ENCODE peak calls at places on chromosomes 16 and 17, in five cellular contexts. R, K, Y, D and O are unnamed samples.

GRCh38 chr16:67910162-67910561 is 17.1 kb downstream of the PSKH1 start:
- ATAC-seq in R (no peak), K (no peak), Y (no peak), D (no peak), O (no peak)

GRCh38 chr16:23469814-23470213 is 16.8 kb upstream of the COG7 start:
- ATAC-seq in R (peak; percentile 72), K (peak; percentile 68), Y (peak; percentile 95), D (no peak), O (no peak)

GRCh38 chr16:2422123-2422867 is 7.0 kb upstream of the CCNF start:
- ATAC-seq in R (no peak), K (peak; percentile 20), Y (no peak), D (no peak), O (no peak)

GRCh38 chr17:49573510-49574282 is 2.0 kb upstream of the NXPH3 start:
- ATAC-seq in R (no peak), K (no peak), Y (no peak), D (no peak), O (no peak)

GRCh38 chr16:29025218-29025617 is 40.4 kb downstream of the LAT start:
- ATAC-seq in R (no peak), K (no peak), Y (no peak), D (no peak), O (no peak)

GRCh38 chr17:82492647-82493516 is 26.6 kb upstream of the FOXK2 start:
- ATAC-seq in R (no peak), K (no peak), Y (no peak), D (no peak), O (no peak)

GRCh38 chr17:7557825-7558543 is 566 bp upstream of the TNFSF13 start:
- ATAC-seq in R (peak; percentile 46), K (no peak), Y (no peak), D (peak; percentile 55), O (peak; percentile 75)

GRCh38 chr16:1913327-1914083 is 4.7 kb downstream of the HS3ST6 start:
- ATAC-seq in R (no peak), K (no peak), Y (peak; percentile 54), D (no peak), O (no peak)

GRCh38 chr17:18920911-18921441 is 31.0 kb upstream of the SLC5A10 start:
- ATAC-seq in R (no peak), K (no peak), Y (peak; percentile 52), D (no peak), O (no peak)

GRCh38 chr17:74759243-74759801 is 10.9 kb downstream of the NHERF1 start:
- ATAC-seq in R (no peak), K (peak; percentile 6), Y (peak; percentile 1), D (no peak), O (no peak)

GRCh38 chr17:339193-340061 is 13.2 kb downstream of the RPH3AL start:
- ATAC-seq in R (no peak), K (no peak), Y (no peak), D (no peak), O (no peak)

GRCh38 chr16:75780669-75781068 is 54.4 kb upstream of the CPHXL start:
- ATAC-seq in R (no peak), K (no peak), Y (no peak), D (no peak), O (no peak)

GRCh38 chr17:81335388-81336157 is 40.5 kb upstream of the SLC38A10 start:
- ATAC-seq in R (peak; percentile 59), K (no peak), Y (peak; percentile 49), D (no peak), O (no peak)

GRCh38 chr17:40065771-40066510 is 3.2 kb downstream of the THRA start:
- ATAC-seq in R (no peak), K (no peak), Y (no peak), D (no peak), O (no peak)
- H3K4me3 ChIP-seq in R (peak overlapping the region; percentile 94), K (peak overlapping the region; percentile 98), Y (no peak overlapping the region), D (peak overlapping the region; percentile 100), O (peak overlapping the region; percentile 98)

GRCh38 chr17:56681561-56682266 is 88.2 kb downstream of the NOG start:
- ATAC-seq in R (no peak), K (no peak), Y (peak; percentile 64), D (peak; percentile 31), O (no peak)
- TF ChIP-seq POLR2A in R (no peak), K (no peak), Y (no peak), D (no peak), O (no peak)

GRCh38 chr16:31182391-31182790 is 2.5 kb downstream of the FUS start:
- ATAC-seq in R (no peak), K (no peak), Y (no peak), D (no peak), O (no peak)
- H3K4me3 ChIP-seq in R (peak overlapping the region; percentile 84), K (peak overlapping the region; percentile 68), Y (peak overlapping the region; percentile 90), D (peak overlapping the region; percentile 60), O (no peak overlapping the region)

GRCh38 chr17:6314311-6314710 is 120.6 kb downstream of the AIPL1 start:
- ATAC-seq in R (no peak), K (no peak), Y (no peak), D (no peak), O (no peak)
- TF ChIP-seq POLR2A in R (no peak), K (no peak), Y (no peak), D (no peak), O (no peak)

GRCh38 chr17:29133146-29133713 is 47.0 kb downstream of the MYO18A start:
- ATAC-seq in R (peak; percentile 87), K (peak; percentile 74), Y (peak; percentile 92), D (peak; percentile 96), O (peak; percentile 76)
- H3K4me3 ChIP-seq in R (peak overlapping the region; percentile 45), K (no peak overlapping the region), Y (peak overlapping the region; percentile 47), D (no peak overlapping the region), O (no peak overlapping the region)

DNA sequence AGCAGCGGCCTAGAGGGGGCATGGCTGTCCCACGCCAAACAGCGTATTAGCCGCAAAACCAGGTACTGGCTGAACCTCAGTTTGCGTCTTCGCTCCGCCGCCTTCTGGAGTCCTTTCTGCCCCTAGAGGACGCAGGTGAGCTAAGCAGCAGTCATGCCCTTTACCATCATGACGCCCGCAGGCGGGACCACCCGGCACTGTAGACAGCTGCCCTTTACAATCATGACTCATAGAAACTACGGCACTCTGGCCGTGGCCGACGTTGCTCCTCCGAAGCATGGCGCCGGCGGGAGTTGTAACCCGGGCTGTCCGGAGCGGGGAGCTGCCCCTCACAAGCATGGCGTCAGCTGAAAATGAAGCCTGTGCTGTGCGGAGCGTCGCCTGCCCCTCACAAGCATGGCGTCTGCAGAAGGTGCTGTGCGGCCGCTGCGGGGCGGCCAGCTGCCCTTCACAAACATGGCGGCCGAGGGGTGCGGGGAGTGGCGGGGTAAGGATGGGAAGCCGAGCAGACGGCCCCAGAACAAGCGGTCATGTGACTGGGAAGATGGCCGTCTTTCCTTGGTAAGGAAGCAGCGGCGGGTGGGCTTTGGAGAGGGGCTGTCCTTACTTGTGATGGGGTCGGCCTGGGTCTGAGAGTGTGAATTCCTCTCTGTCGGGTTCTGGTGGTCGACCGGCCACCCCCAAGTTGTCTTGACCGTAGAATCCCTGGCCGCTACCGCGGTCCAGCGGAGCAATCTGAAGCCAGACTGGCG is at the start of gene VPS35L:
- ATAC-seq in R (peak; percentile 98), K (peak; percentile 97), Y (peak; percentile 89), D (peak; percentile 100), O (peak; percentile 100)
- TF ChIP-seq POLR2A in R (peak; percentile 49), K (peak; percentile 70), Y (no peak), D (no peak), O (peak; percentile 45)

DNA sequence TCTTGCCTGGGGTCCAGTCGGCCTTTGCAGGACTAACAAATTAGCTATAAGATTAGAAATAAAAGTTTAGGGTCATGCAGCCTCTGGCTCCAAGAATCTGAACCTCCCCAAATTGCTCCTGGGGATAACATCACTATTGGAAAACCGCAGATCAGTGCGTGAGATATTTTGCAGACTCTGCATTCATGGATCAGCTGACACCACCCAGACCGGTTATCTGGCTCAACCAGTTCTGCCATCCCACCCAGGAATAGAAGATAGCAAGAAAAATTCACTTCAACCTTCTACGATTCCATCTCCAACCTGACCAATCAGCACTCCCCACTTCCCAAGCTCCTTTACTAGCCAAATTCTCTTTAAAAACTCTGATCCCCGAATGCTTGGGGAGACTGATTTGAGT is 4.3 kb upstream of the PGS1 start:
- ATAC-seq in R (no peak), K (no peak), Y (no peak), D (no peak), O (no peak)
- H3K4me3 ChIP-seq in R (no peak overlapping the region), K (no peak overlapping the region), Y (no peak overlapping the region), D (no peak overlapping the region), O (no peak overlapping the region)

GRCh38 chr16:69924777-69925191 is 26.4 kb upstream of the CLEC18A start:
- ATAC-seq in R (no peak), K (no peak), Y (no peak), D (peak; percentile 80), O (peak; percentile 73)
- TF ChIP-seq POLR2A in R (no peak), K (no peak), Y (no peak), D (no peak), O (peak; percentile 32)

DNA sequence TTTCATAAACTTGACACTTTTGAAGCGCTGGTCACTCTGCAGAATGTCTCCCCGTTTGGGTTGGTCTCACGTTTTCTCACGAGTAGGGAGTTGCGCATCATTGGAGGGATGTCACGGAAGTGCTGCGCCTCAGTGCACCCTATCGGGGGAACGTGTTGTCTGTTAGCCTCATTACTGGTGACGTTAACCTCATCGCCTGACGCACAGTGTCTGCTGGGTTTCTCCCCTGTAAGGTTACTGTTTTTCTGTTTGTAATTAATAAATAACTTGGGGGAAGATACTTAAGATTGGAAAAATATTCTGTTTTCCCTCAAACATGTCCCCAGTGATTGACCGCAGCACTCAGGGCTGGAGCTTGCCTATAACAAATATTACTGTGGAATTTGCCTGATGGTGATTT is 26.7 kb downstream of the VAC14 start:
- ATAC-seq in R (no peak), K (no peak), Y (no peak), D (no peak), O (no peak)
- H3K4me3 ChIP-seq in R (no peak overlapping the region), K (no peak overlapping the region), Y (no peak overlapping the region), D (no peak overlapping the region), O (no peak overlapping the region)

GRCh38 chr17:76091526-76092285 is 11.9 kb downstream of the EXOC7 start:
- ATAC-seq in R (no peak), K (no peak), Y (no peak), D (no peak), O (no peak)
- TF ChIP-seq POLR2A in R (no peak), K (no peak), Y (no peak), D (no peak), O (no peak)